ENCODE peak calls at places on chromosomes 1 and 21, in five cellular contexts. C is T-helper 17 cell; H is stimulated activated naive CD4-positive, alpha-beta T cell; T is HEK293T; V is SIG-M5. S is an unnamed sample.

GRCh38 chr1:63190171-63190570 is 132.2 kb upstream of the FOXD3 start:
- DNase-seq in T (no peak), H (no peak), C (no peak), V (no peak), S (no peak)

GRCh38 chr1:223143760-223144248 is 756 bp upstream of the TLR5 start:
- DNase-seq in T (no peak), H (peak), V (no peak), C (no peak), S (no peak)

GRCh38 chr1:170586942-170587593 is 55.1 kb downstream of the GORAB start:
- DNase-seq in C (no peak), H (no peak), V (no peak), T (no peak), S (no peak)

GRCh38 chr21:15121655-15122120 is 56.9 kb upstream of the NRIP1 start:
- DNase-seq in T (no peak), C (no peak), H (no peak), V (no peak), S (peak)

GRCh38 chr1:237031480-237031879 is 10.5 kb upstream of the RYR2 start:
- DNase-seq in V (no peak), T (no peak), H (no peak), C (no peak), S (no peak)

GRCh38 chr21:34280389-34280795 is 83.4 kb upstream of the KCNE2 start:
- DNase-seq in V (no peak), H (no peak), T (no peak), C (no peak), S (no peak)

GRCh38 chr1:31796707-31797106 is 19.1 kb downstream of the SPOCD1 start:
- DNase-seq in T (no peak), C (no peak), V (no peak), H (no peak), S (no peak)

GRCh38 chr1:157993179-157994080 is at the start of gene KIRREL1:
- DNase-seq in H (no peak), V (no peak), C (no peak), T (peak), S (no peak)

GRCh38 chr1:21666572-21667320 is 2.4 kb downstream of the RAP1GAP start:
- DNase-seq in C (no peak), V (no peak), H (no peak), T (no peak), S (no peak)

GRCh38 chr1:2231667-2232254 is 3.6 kb downstream of the SKI start:
- DNase-seq in T (peak), H (peak), C (peak), V (no peak), S (peak)

GRCh38 chr1:167791281-167792209 is 69.8 kb downstream of the MPZL1 start:
- DNase-seq in C (no peak), T (no peak), H (no peak), V (no peak), S (peak)

GRCh38 chr1:105544475-105544874 is 1512.0 kb upstream of the PRMT6 start:
- DNase-seq in H (no peak), C (no peak), T (no peak), V (no peak), S (no peak)

GRCh38 chr21:15624646-15625045 is 105.1 kb upstream of the USP25 start:
- DNase-seq in V (no peak), C (no peak), T (no peak), H (no peak), S (no peak)

GRCh38 chr21:42567861-42568260 is 54.2 kb downstream of the SLC37A1 start:
- DNase-seq in V (no peak), C (no peak), T (no peak), H (no peak), S (no peak)

GRCh38 chr1:214018605-214019268 is 31.0 kb downstream of the PROX1 start:
- DNase-seq in T (no peak), V (no peak), H (peak), C (no peak), S (no peak)

GRCh38 chr1:23148084-23148483 is 20.6 kb downstream of the LUZP1 start:
- DNase-seq in C (no peak), T (no peak), V (no peak), H (no peak), S (no peak)

GRCh38 chr1:32917521-32917920 is 16.3 kb upstream of the TMEM54 start:
- DNase-seq in V (no peak), C (no peak), H (no peak), T (no peak), S (no peak)

GRCh38 chr1:168755800-168756418 is 26.9 kb upstream of the DPT start:
- DNase-seq in H (no peak), C (no peak), V (no peak), T (no peak), S (no peak)

GRCh38 chr1:2875677-2876531 is 74.4 kb upstream of the TTC34 start:
- DNase-seq in V (no peak), C (no peak), H (no peak), T (no peak), S (no peak)

GRCh38 chr1:37752583-37753471 is 12.1 kb downstream of the EPHA10 start:
- DNase-seq in C (no peak), H (no peak), V (no peak), T (peak), S (no peak)

GRCh38 chr1:109979489-109980091 is 5.0 kb upstream of the AHCYL1 start:
- DNase-seq in C (no peak), H (no peak), V (no peak), T (no peak), S (no peak)

GRCh38 chr1:55575571-55576279 is 360.6 kb upstream of the USP24 start:
- DNase-seq in H (no peak), T (no peak), V (no peak), C (no peak), S (no peak)

GRCh38 chr1:151267760-151268159 is 13.2 kb downstream of the PSMD4 start:
- DNase-seq in V (no peak), H (no peak), T (no peak), C (no peak), S (no peak)

GRCh38 chr1:119136401-119136800 is 4.1 kb downstream of the WARS2 start:
- DNase-seq in T (no peak), H (no peak), V (no peak), C (no peak), S (no peak)

GRCh38 chr1:151478140-151478812 is 19.0 kb upstream of the POGZ start:
- DNase-seq in V (no peak), T (no peak), H (no peak), C (no peak), S (no peak)

GRCh38 chr1:161082996-161083742 is 6.2 kb downstream of the NECTIN4 start:
- DNase-seq in T (peak), C (no peak), V (no peak), H (no peak), S (peak)

GRCh38 chr21:45164124-45164511 is 89.7 kb downstream of the ADARB1 start:
- DNase-seq in V (no peak), T (no peak), C (no peak), H (no peak), S (no peak)

GRCh38 chr1:150259217-150259616 is 1.6 kb downstream of the CA14 start:
- DNase-seq in H (no peak), V (no peak), C (no peak), T (peak), S (no peak)

GRCh38 chr1:218957971-218958370 is 215.7 kb upstream of the LYPLAL1 start:
- DNase-seq in T (no peak), V (no peak), H (no peak), C (no peak), S (no peak)

GRCh38 chr1:171590022-171590421 is 32.0 kb upstream of the MYOCOS start:
- DNase-seq in C (no peak), V (no peak), T (no peak), H (no peak), S (no peak)

GRCh38 chr1:26164036-26164927 is 4.5 kb downstream of the C1orf232 start:
- DNase-seq in V (no peak), T (peak), C (peak), H (peak), S (no peak)

GRCh38 chr21:30900881-30901280 is 19.5 kb upstream of the KRTAP11-1 start:
- DNase-seq in C (no peak), T (no peak), V (no peak), H (no peak), S (no peak)

GRCh38 chr21:43950936-43951335 is 61.2 kb upstream of the TRAPPC10 start:
- DNase-seq in C (no peak), H (no peak), T (no peak), V (no peak), S (no peak)

GRCh38 chr1:24769656-24770651 is 24.7 kb downstream of the CLIC4 start:
- DNase-seq in V (no peak), T (peak), H (no peak), C (no peak), S (peak)

GRCh38 chr1:64920936-64921589 is 45.3 kb downstream of the JAK1 start:
- DNase-seq in T (no peak), H (no peak), V (no peak), C (no peak), S (no peak)

GRCh38 chr1:14678011-14678638 is 79.6 kb downstream of the KAZN start:
- DNase-seq in T (no peak), V (no peak), H (no peak), C (no peak), S (no peak)

GRCh38 chr1:59323879-59324278 is 27.0 kb downstream of the FGGY start:
- DNase-seq in H (no peak), V (no peak), C (no peak), T (no peak), S (no peak)